ENCODE peak calls at places on chromosomes 2 and 18, in six cellular contexts. A is stimulated activated CD4-positive, alpha-beta T cell treated with anti-CD3 and anti-CD28 coated beads, Interleukin-2, amount 100 ng/mL, for 48 hours; T is fibroblast of lung; X is stimulated activated CD8-positive, alpha-beta memory T cell treated with anti-CD3 and anti-CD28 coated beads, Interleukin-2, amount 100 ng/mL, for 48 hours; C is globus pallidus; Y is COR-L47. J is an unnamed sample.

GRCh38 chr2:200578778-200579177 is 7.0 kb upstream of the AOX1 start:
- DNase-seq in A (no peak), T (peak), X (no peak), C (peak), Y (no peak), J (no peak)

GRCh38 chr18:61475931-61476330 is 142.7 kb downstream of the CDH20 start:
- DNase-seq in A (no peak), T (no peak), X (no peak), C (no peak), Y (no peak), J (no peak)

GRCh38 chr18:40056085-40056484 is 1898.9 kb upstream of the PIK3C3 start:
- DNase-seq in A (no peak), T (peak), X (no peak), C (no peak), Y (no peak), J (no peak)

GRCh38 chr18:31034541-31034940 is 8.0 kb downstream of the DSC3 start:
- DNase-seq in A (no peak), T (no peak), X (no peak), C (no peak), Y (no peak), J (no peak)

GRCh38 chr2:142044168-142044567 is 86.6 kb downstream of the LRP1B start:
- DNase-seq in A (no peak), T (no peak), X (no peak), C (no peak), Y (no peak), J (no peak)

GRCh38 chr18:1797265-1797664 is 774.0 kb downstream of the METTL4 start:
- DNase-seq in A (no peak), T (no peak), X (no peak), C (no peak), Y (no peak), J (no peak)

GRCh38 chr2:24855022-24855622 is 61.9 kb downstream of the CENPO start:
- DNase-seq in A (no peak), T (no peak), X (no peak), C (no peak), Y (no peak), J (no peak)

GRCh38 chr18:79928563-79928960 is 22.9 kb downstream of the SLC66A2 start:
- DNase-seq in A (no peak), T (no peak), X (no peak), C (no peak), Y (no peak), J (no peak)

GRCh38 chr2:239324456-239324855 is 76.4 kb downstream of the HDAC4 start:
- DNase-seq in A (no peak), T (no peak), X (no peak), C (no peak), Y (no peak), J (no peak)

GRCh38 chr2:230814616-230815015 is 50.1 kb upstream of the ITM2C start:
- DNase-seq in A (no peak), T (peak), X (no peak), C (no peak), Y (no peak), J (no peak)

GRCh38 chr2:99507964-99508818 is 18.4 kb upstream of the REV1 start:
- DNase-seq in A (no peak), T (no peak), X (no peak), C (no peak), Y (peak), J (no peak)

GRCh38 chr2:63189026-63189425 is 138.4 kb downstream of the OTX1 start:
- DNase-seq in A (no peak), T (peak), X (no peak), C (no peak), Y (no peak), J (no peak)

GRCh38 chr2:238940806-238941205 is 92.9 kb downstream of the TWIST2 start:
- DNase-seq in A (no peak), T (no peak), X (no peak), C (no peak), Y (no peak), J (no peak)

GRCh38 chr2:27080140-27080469 is 1.7 kb downstream of the EMILIN1 start:
- DNase-seq in A (no peak), T (no peak), X (no peak), C (no peak), Y (no peak), J (no peak)

GRCh38 chr2:207149253-207150213 is 16.2 kb downstream of the KLF7 start:
- DNase-seq in A (no peak), T (no peak), X (no peak), C (no peak), Y (no peak), J (no peak)

GRCh38 chr18:63161728-63162195 is 157.8 kb downstream of the BCL2 start:
- DNase-seq in A (peak), T (peak), X (peak), C (no peak), Y (no peak), J (peak)

GRCh38 chr18:5879479-5879882 is 15.8 kb downstream of the TMEM200C start:
- DNase-seq in A (no peak), T (peak), X (no peak), C (peak), Y (no peak), J (no peak)

GRCh38 chr2:190744041-190744440 is 95.2 kb downstream of the NAB1 start:
- DNase-seq in A (no peak), T (no peak), X (no peak), C (no peak), Y (no peak), J (no peak)

GRCh38 chr2:74390601-74391000 is 10.5 kb upstream of the DCTN1 start:
- DNase-seq in A (no peak), T (no peak), X (no peak), C (no peak), Y (no peak), J (no peak)

GRCh38 chr2:240624011-240624949 is 1.0 kb upstream of the GPR35 start:
- DNase-seq in A (no peak), T (no peak), X (no peak), C (no peak), Y (no peak), J (no peak)

GRCh38 chr2:27086722-27087446 is at the start of gene KHK:
- DNase-seq in A (no peak), T (no peak), X (no peak), C (no peak), Y (peak), J (no peak)

GRCh38 chr2:12982149-12982584 is 265.4 kb downstream of the TRIB2 start:
- DNase-seq in A (no peak), T (peak), X (no peak), C (no peak), Y (no peak), J (no peak)